ENCODE peak calls at places on chromosomes 4 and X, in five cellular contexts. Q is globus pallidus, J is amniotic stem cell, V is NCI-H2081 treated with DMSO at 0.1 percent for 48 hours, P is stomach. T is an unnamed sample.

GRCh38 chr4:119679251-119679650 is 50.6 kb upstream of the PDE5A start:
- DNase-seq in Q (no peak), V (no peak), P (no peak), J (no peak), T (no peak)

GRCh38 chr4:185096032-185096653 is 46.9 kb upstream of the SLC25A4 start:
- DNase-seq in J (no peak), Q (peak), P (peak), V (no peak), T (no peak)

GRCh38 chr4:173217727-173218126 is 49.1 kb downstream of the GALNT7 start:
- DNase-seq in Q (no peak), P (no peak), V (no peak), J (no peak), T (no peak)

GRCh38 chrX:9003041-9003440 is 30.9 kb downstream of the FAM9B start:
- DNase-seq in V (no peak), Q (no peak), J (no peak), P (no peak), T (no peak)

GRCh38 chr4:138216272-138216867 is 25.8 kb downstream of the SLC7A11 start:
- DNase-seq in V (no peak), P (no peak), J (no peak), Q (no peak), T (no peak)

GRCh38 chr4:7890635-7891393 is 48.8 kb downstream of the AFAP1 start:
- DNase-seq in V (no peak), P (no peak), J (peak), Q (no peak), T (no peak)

GRCh38 chr4:91936301-91936700 is 367.5 kb upstream of the GRID2 start:
- DNase-seq in J (peak), V (no peak), P (no peak), Q (no peak), T (no peak)

GRCh38 chr4:3353747-3354454 is 61.1 kb downstream of the RGS12 start:
- DNase-seq in J (no peak), V (no peak), P (no peak), Q (no peak), T (no peak)

GRCh38 chr4:164924670-164925238 is 47.8 kb downstream of the APELA start:
- DNase-seq in V (no peak), J (no peak), Q (no peak), P (no peak), T (no peak)

GRCh38 chr4:7804759-7805385 is 134.8 kb downstream of the AFAP1 start:
- DNase-seq in V (no peak), P (no peak), Q (no peak), J (no peak), T (no peak)

GRCh38 chr4:169098054-169098896 is 88.2 kb upstream of the CBR4 start:
- DNase-seq in V (no peak), P (no peak), Q (no peak), J (no peak), T (no peak)

GRCh38 chr4:3077796-3078195 is 3.3 kb downstream of the HTT start:
- DNase-seq in P (no peak), J (no peak), V (no peak), Q (no peak), T (no peak)

GRCh38 chrX:69538321-69538876 is 34.3 kb downstream of the NALF2 start:
- DNase-seq in V (no peak), J (peak), Q (peak), P (peak), T (no peak)

GRCh38 chrX:11566158-11566557 is 99.6 kb downstream of the ARHGAP6 start:
- DNase-seq in J (no peak), V (no peak), Q (no peak), P (no peak), T (no peak)

GRCh38 chr4:6992728-6993655 is 50.2 kb upstream of the TADA2B start:
- DNase-seq in Q (no peak), P (peak), V (no peak), J (no peak), T (no peak)

GRCh38 chrX:13149702-13150101 is 105.3 kb upstream of the FAM9C start:
- DNase-seq in P (no peak), J (no peak), V (no peak), Q (no peak), T (no peak)

GRCh38 chr4:77158487-77158861 is 1.5 kb downstream of the CCNG2 start:
- DNase-seq in P (no peak), V (no peak), J (no peak), Q (no peak), T (no peak)

GRCh38 chr4:83660578-83660977 is 124.7 kb downstream of the GPAT3 start:
- DNase-seq in V (no peak), P (no peak), J (no peak), Q (no peak), T (no peak)

GRCh38 chrX:102517331-102517730 is 792 bp upstream of the TMSB15A start:
- DNase-seq in V (no peak), P (no peak), Q (peak), J (no peak), T (no peak)

GRCh38 chr4:48093949-48094550 is 40.0 kb downstream of the TXK start:
- DNase-seq in Q (no peak), V (no peak), J (no peak), P (no peak), T (no peak)

GRCh38 chr4:9987749-9988346 is 33.4 kb downstream of the SLC2A9 start:
- DNase-seq in P (no peak), Q (no peak), V (no peak), J (no peak), T (no peak)

GRCh38 chr4:22237846-22238513 is 277.9 kb downstream of the ADGRA3 start:
- DNase-seq in V (no peak), Q (peak), P (no peak), J (no peak), T (peak)

T was measured in HuH-7.5.